ENCODE peak calls at places on chromosomes 3 and 15, in five cellular contexts. B is NB4, G is fibroblast of pulmonary artery, L is psoas muscle, D is body of pancreas. E is an unnamed sample.

GRCh38 chr15:89803941-89804800 is 10.5 kb downstream of the ANPEP start:
- DNase-seq in B (no peak), G (no peak), L (peak), D (peak), E (no peak)

GRCh38 chr3:126031981-126032471 is 51.9 kb downstream of the SLC41A3 start:
- DNase-seq in B (no peak), G (no peak), L (no peak), D (no peak), E (no peak)

GRCh38 chr15:39685999-39686613 is 96.5 kb downstream of the FSIP1 start:
- DNase-seq in B (peak), G (peak), L (no peak), D (peak), E (peak)

GRCh38 chr15:82263350-82263749 is 732 bp downstream of the SAXO2 start:
- DNase-seq in B (no peak), G (no peak), L (no peak), D (no peak), E (no peak)

GRCh38 chr3:13493867-13494441 is 13.8 kb downstream of the HDAC11 start:
- DNase-seq in B (no peak), G (no peak), L (peak), D (no peak), E (no peak)

GRCh38 chr3:41075958-41076357 is 123.3 kb upstream of the CTNNB1 start:
- DNase-seq in B (no peak), G (peak), L (peak), D (no peak), E (no peak)

GRCh38 chr3:119559441-119559963 is at the start of gene CD80:
- DNase-seq in B (peak), G (peak), L (peak), D (peak), E (peak)

GRCh38 chr3:42500091-42500490 is 2.4 kb upstream of the VIPR1 start:
- DNase-seq in B (no peak), G (no peak), L (no peak), D (peak), E (no peak)

GRCh38 chr3:56725175-56725574 is 42.1 kb upstream of the TASOR start:
- DNase-seq in B (no peak), G (no peak), L (no peak), D (no peak), E (peak)

GRCh38 chr3:170695486-170696069 is 109.7 kb upstream of the SLC7A14 start:
- DNase-seq in B (no peak), G (peak), L (no peak), D (no peak), E (no peak)

GRCh38 chr3:119580148-119580760 is 962 bp downstream of the ADPRH start:
- DNase-seq in B (peak), G (peak), L (peak), D (peak), E (peak)

GRCh38 chr15:85005744-85006143 is 24.1 kb downstream of the PDE8A start:
- DNase-seq in B (no peak), G (no peak), L (no peak), D (no peak), E (no peak)

GRCh38 chr3:87413821-87414220 is 137.4 kb upstream of the POU1F1 start:
- DNase-seq in B (no peak), G (no peak), L (no peak), D (no peak), E (no peak)

GRCh38 chr3:150174179-150174578 is 203.5 kb upstream of the PFN2 start:
- DNase-seq in B (no peak), G (peak), L (no peak), D (no peak), E (no peak)

GRCh38 chr15:44530653-44531052 is 6.3 kb upstream of the EIF3J start:
- DNase-seq in B (no peak), G (no peak), L (no peak), D (no peak), E (no peak)

GRCh38 chr3:158339638-158340037 is 229.7 kb downstream of the RSRC1 start:
- DNase-seq in B (no peak), G (no peak), L (no peak), D (no peak), E (no peak)

GRCh38 chr15:41564286-41564959 is 5.4 kb downstream of the TYRO3 start:
- DNase-seq in B (no peak), G (peak), L (no peak), D (no peak), E (no peak)

GRCh38 chr3:169390310-169390731 is 273.2 kb downstream of the MECOM start:
- DNase-seq in B (no peak), G (peak), L (no peak), D (peak), E (no peak)

GRCh38 chr3:64130436-64130835 is 94.8 kb downstream of the PRICKLE2 start:
- DNase-seq in B (no peak), G (no peak), L (no peak), D (no peak), E (no peak)

GRCh38 chr15:75620043-75620775 is 5.3 kb downstream of the SNUPN start:
- DNase-seq in B (peak), G (peak), L (no peak), D (no peak), E (no peak)

GRCh38 chr15:75620776-75621536 is 4.6 kb downstream of the SNUPN start:
- DNase-seq in B (peak), G (peak), L (peak), D (peak), E (peak)

GRCh38 chr15:75616766-75617165 is 8.8 kb downstream of the SNUPN start:
- DNase-seq in B (no peak), G (no peak), L (no peak), D (no peak), E (no peak)

GRCh38 chr15:75625542-75626347 is at the start of gene SNUPN:
- DNase-seq in B (peak), G (peak), L (peak), D (peak), E (peak)

DNA sequence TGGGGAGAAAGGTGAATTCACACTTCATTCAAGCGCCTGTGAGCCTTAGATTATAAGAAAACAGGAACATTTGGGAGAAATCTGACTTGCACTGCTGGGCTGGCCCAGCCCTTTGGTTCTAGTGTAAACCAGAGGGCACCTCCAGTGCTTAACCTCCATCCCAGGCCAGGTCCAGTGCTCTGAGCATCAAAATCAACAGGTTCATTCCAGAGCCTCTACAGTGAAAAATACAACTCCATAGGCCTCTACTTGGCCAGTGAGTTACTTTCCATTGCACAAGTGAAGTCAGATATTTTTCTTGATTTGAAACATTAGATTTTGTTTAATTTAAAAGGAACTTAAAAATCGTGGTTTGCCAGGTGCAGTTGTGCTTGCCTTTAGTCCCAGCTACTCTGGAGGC is 3.0 kb downstream of the SNUPN start:
- DNase-seq in B (no peak), G (no peak), L (no peak), D (no peak), E (no peak)
- TF ChIP-seq CTCF in B (no peak), G (no peak), L (no peak), D (no peak), E (no peak)

GRCh38 chr3:15148614-15149013 is 49.7 kb upstream of the RBSN start:
- DNase-seq in B (peak), G (peak), L (no peak), D (peak), E (peak)
- TF ChIP-seq CTCF in B (no peak), G (no peak), L (no peak), D (peak), E (no peak)

GRCh38 chr15:64387562-64388168 is at the start of gene TRIP4:
- DNase-seq in B (peak), G (peak), L (peak), D (peak), E (peak)
- TF ChIP-seq CTCF in B (no peak), G (no peak), L (no peak), D (peak), E (no peak)

GRCh38 chr3:38524141-38524739 is 28.1 kb downstream of the EXOG start:
- DNase-seq in B (no peak), G (no peak), L (no peak), D (no peak), E (no peak)

GRCh38 chr3:38533285-38533994 is 37.3 kb downstream of the EXOG start:
- DNase-seq in B (no peak), G (no peak), L (no peak), D (no peak), E (no peak)

GRCh38 chr3:38526792-38527191 is 30.7 kb downstream of the EXOG start:
- DNase-seq in B (no peak), G (no peak), L (no peak), D (no peak), E (no peak)

GRCh38 chr3:38532529-38532928 is 36.4 kb downstream of the EXOG start:
- DNase-seq in B (no peak), G (no peak), L (no peak), D (no peak), E (no peak)

DNA sequence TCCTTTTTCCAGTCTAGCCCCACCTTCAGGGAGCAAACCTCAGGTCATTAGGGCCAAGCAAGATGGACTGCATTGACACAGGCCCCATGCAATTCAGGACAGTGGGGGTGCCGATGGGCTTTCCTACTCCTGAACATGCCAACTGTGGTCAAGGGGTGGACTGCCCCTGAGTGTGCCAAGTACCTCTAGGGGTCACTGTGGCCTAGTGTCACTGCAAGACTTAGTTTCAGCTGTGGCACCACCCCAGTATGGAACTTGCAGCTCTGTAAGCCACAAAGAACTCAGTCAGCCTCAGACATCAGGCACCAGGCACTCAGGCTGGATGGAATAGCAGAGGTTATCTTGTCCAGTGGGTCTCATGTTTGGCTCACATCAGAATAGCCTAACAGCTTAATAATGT is 32.3 kb downstream of the EXOG start:
- DNase-seq in B (peak), G (no peak), L (no peak), D (no peak), E (no peak)
- TF ChIP-seq CTCF in B (peak), G (no peak), L (peak), D (no peak), E (no peak)

GRCh38 chr15:72770673-72771328 is 12.8 kb downstream of the ADPGK start:
- DNase-seq in B (no peak), G (no peak), L (no peak), D (no peak), E (no peak)
- TF ChIP-seq CTCF in B (no peak), G (peak), L (no peak), D (no peak), E (no peak)

GRCh38 chr3:167394003-167394402 is 13.9 kb upstream of the ZBBX start:
- DNase-seq in B (peak), G (no peak), L (no peak), D (no peak), E (no peak)
- TF ChIP-seq CTCF in B (no peak), G (no peak), L (no peak), D (peak), E (no peak)

DNA sequence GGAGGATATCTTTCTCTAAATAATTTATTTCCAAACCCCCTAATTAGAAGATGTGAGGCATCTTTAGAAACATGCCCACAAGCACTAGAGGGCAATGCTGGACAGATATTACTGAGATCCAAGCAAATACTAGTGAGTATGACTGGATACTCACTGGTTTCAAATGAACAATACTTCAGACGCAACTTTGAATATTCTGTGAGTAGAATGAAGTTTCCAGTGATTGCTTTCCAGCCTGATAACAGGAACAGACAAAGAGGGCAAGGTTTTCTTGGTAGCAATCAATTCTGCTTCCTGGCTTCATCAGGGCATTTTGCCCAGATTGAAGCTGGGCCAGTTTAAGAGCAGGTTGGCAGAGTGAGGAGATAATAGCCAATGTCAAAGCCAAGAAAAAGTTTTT is 442.6 kb upstream of the PDZRN3 start:
- DNase-seq in B (peak), G (peak), L (no peak), D (no peak), E (no peak)
- TF ChIP-seq CTCF in B (no peak), G (peak), L (no peak), D (peak), E (no peak)

GRCh38 chr3:130893240-130894129 is at the start of gene ATP2C1:
- DNase-seq in B (peak), G (peak), L (peak), D (peak), E (peak)
- TF ChIP-seq CTCF in B (no peak), G (no peak), L (no peak), D (peak), E (peak)

DNA sequence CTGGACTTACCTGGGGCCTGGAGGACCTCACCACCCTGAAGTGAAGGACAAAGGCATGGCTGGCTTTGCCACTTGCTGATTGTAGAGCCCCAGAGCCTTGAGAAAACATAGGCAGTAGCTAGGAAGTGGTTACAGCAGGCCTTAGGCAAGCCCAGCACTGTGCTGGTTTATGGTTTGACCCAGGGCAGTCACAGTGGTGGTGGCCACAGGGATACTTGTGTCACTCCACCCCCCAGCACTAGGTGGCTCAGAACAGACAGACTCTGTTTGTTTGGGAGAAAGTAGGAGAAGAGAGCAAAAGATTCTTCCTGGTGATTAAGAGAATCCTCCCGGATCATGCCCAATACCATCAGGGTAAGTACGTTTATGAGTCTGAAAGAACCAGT is 13.2 kb upstream of the COL8A1 start:
- DNase-seq in B (no peak), G (no peak), L (no peak), D (no peak), E (no peak)
- TF ChIP-seq CTCF in B (no peak), G (no peak), L (no peak), D (no peak), E (no peak)

GRCh38 chr3:23685484-23686258 is 120.1 kb upstream of the UBE2E1 start:
- DNase-seq in B (peak), G (peak), L (peak), D (peak), E (peak)

GRCh38 chr3:23686535-23686934 is 119.2 kb upstream of the UBE2E1 start:
- DNase-seq in B (no peak), G (no peak), L (no peak), D (no peak), E (no peak)

DNA sequence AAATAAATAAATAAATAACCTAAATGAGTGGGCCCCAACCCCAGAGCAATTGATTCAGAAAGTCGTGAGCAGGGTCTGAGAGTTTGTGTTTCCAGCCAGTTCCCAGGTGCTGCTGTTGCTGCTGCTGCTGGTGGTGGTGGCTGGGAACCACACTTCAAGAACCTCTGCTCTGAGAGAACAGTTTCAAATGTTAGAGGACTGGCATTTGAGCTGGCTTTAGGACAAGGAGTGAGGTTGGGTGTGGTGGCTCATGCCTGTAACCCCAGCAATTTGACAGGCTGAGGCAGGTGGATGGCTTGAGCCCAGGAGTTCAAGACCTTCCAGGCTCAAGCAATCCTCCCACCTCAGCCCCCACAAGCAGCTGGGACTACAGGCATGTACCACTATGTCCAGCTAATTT is 123.1 kb upstream of the UBE2E1 start:
- DNase-seq in B (no peak), G (no peak), L (no peak), D (no peak), E (no peak)
- TF ChIP-seq CTCF in B (no peak), G (no peak), L (peak), D (no peak), E (no peak)

E was measured in activated CD8-positive, alpha-beta T cell treated with anti-CD3 and anti-CD28 coated beads for 36 hours.